ENCODE peak calls at places on chromosomes 1 and 21, in eight cellular contexts. V is HFF-Myc, J is fibroblast of mammary gland, Y is ovary, O is lower leg skin, R is natural killer cell, W is mesothelial cell of epicardium, T is A549. I is an unnamed sample.
A peak's percentile ranks its signal among the peaks of the same experiment; 100 is the strongest.

GRCh38 chr1:202810615-202811295 is at the start of gene PCAT6:
- DNase-seq in V (peak; percentile 61), O (peak; percentile 99), Y (peak; percentile 94), T (peak; percentile 95), R (peak; percentile 86), J (peak; percentile 89), W (peak; percentile 87), I (peak; percentile 95)

GRCh38 chr1:50368179-50369007 is 54.9 kb downstream of the DMRTA2 start:
- DNase-seq in W (no peak), V (no peak), O (no peak), R (peak; percentile 28), T (peak; percentile 32), Y (peak; percentile 32), J (peak; percentile 10), I (peak; percentile 43)

GRCh38 chr1:233607252-233608119 is 6.4 kb upstream of the KCNK1 start:
- DNase-seq in V (no peak), J (peak; percentile 50), T (no peak), O (no peak), W (no peak), R (no peak), Y (no peak), I (no peak)

GRCh38 chr1:17185485-17185860 is 19.5 kb upstream of the PADI1 start:
- DNase-seq in V (no peak), J (no peak), O (peak; percentile 60), R (no peak), W (no peak), Y (no peak), T (no peak), I (no peak)

GRCh38 chr21:42147386-42148020 is 71.4 kb upstream of the ABCG1 start:
- DNase-seq in W (no peak), J (no peak), T (no peak), R (peak; percentile 7), V (no peak), Y (no peak), O (peak; percentile 75), I (no peak)

GRCh38 chr1:61120998-61121397 is 38.6 kb downstream of the NFIA start:
- DNase-seq in R (no peak), T (no peak), W (no peak), Y (no peak), V (no peak), O (no peak), J (peak; percentile 85), I (no peak)

GRCh38 chr1:37498872-37499617 is 15.5 kb downstream of the MEAF6 start:
- DNase-seq in T (no peak), J (peak; percentile 81), W (no peak), O (peak; percentile 8), V (no peak), R (no peak), Y (no peak), I (peak; percentile 42)

GRCh38 chr1:53938136-53938830 is 7.2 kb downstream of the IFT25 start:
- DNase-seq in T (no peak), V (no peak), R (no peak), Y (no peak), O (no peak), W (no peak), J (peak; percentile 52), I (no peak)

GRCh38 chr1:213127074-213127473 is 76.0 kb downstream of the RPS6KC1 start:
- DNase-seq in T (no peak), V (no peak), Y (no peak), O (no peak), J (peak; percentile 63), R (no peak), W (no peak), I (no peak)

GRCh38 chr1:172394167-172394751 is 26.2 kb upstream of the C1orf105 start:
- DNase-seq in Y (no peak), T (no peak), R (peak; percentile 35), J (no peak), V (no peak), O (no peak), W (no peak), I (no peak)

GRCh38 chr1:209497729-209498128 is 85.8 kb upstream of the CAMK1G start:
- DNase-seq in W (no peak), R (no peak), Y (no peak), J (no peak), T (no peak), O (no peak), V (no peak), I (no peak)

GRCh38 chr1:223670458-223671159 is 5.1 kb upstream of the CAPN8 start:
- DNase-seq in W (no peak), Y (no peak), J (peak; percentile 50), T (peak; percentile 51), R (no peak), V (no peak), O (no peak), I (peak; percentile 37)

GRCh38 chr1:29809446-29810120 is 573.3 kb downstream of the PTPRU start:
- DNase-seq in T (no peak), O (peak; percentile 66), R (no peak), W (no peak), V (no peak), Y (no peak), J (no peak), I (no peak)

GRCh38 chr21:43864806-43865470 is at the start of gene AGPAT3:
- DNase-seq in W (no peak), Y (peak; percentile 56), V (no peak), O (no peak), R (no peak), T (no peak), J (no peak), I (peak; percentile 41)

GRCh38 chr1:15696956-15697521 is 12.9 kb downstream of the PLEKHM2 start:
- DNase-seq in R (no peak), W (no peak), V (no peak), O (no peak), J (no peak), Y (no peak), T (no peak), I (no peak)

GRCh38 chr1:212062832-212063438 is 27.4 kb downstream of the DTL start:
- DNase-seq in J (peak; percentile 64), V (no peak), Y (no peak), T (peak; percentile 41), O (no peak), R (no peak), W (no peak), I (no peak)

GRCh38 chr21:33540711-33541104 is 1.2 kb downstream of the GART start:
- DNase-seq in V (no peak), T (no peak), R (no peak), W (no peak), O (no peak), J (no peak), Y (no peak), I (no peak)

DNA sequence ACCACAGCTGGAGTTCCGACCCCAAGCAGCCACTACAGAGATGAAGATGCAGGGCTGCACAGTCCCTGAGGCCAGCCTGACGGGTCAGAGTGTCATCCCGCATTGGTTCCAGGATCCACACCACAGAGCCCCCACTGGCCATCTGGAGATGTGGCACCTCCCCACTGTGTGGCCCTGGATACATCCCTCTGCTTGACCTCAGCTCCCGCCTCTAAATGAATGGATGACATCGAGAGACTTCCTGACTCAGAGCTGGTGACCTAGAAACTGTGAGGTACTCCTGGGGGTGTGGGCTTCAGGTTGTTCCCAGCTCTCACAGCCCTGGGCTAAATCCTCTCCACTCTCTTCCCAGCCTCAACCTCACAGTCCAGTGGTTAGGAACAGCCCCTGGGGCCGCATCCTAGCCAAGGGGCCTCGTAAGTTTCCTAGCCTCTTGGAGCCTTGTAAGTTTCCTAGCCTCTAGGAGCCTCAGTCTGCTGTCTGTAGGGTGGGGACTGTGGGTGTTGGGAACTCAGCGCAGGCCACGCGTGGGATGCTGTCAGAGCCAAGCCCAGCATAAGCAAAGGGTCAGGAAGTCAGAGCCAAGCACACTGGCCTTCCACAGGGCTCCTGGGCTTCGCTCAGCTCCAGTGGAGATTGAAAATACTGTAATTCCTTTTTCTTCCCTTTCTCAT is 87.5 kb upstream of the RUNX3 start:
- DNase-seq in V (no peak), Y (no peak), O (no peak), R (no peak), J (peak; percentile 52), T (no peak), W (no peak), I (no peak)
- TF ChIP-seq CTCF in V (no peak), Y (no peak), O (no peak), R (no peak), J (no peak), T (no peak), W (no peak), I (no peak)

DNA sequence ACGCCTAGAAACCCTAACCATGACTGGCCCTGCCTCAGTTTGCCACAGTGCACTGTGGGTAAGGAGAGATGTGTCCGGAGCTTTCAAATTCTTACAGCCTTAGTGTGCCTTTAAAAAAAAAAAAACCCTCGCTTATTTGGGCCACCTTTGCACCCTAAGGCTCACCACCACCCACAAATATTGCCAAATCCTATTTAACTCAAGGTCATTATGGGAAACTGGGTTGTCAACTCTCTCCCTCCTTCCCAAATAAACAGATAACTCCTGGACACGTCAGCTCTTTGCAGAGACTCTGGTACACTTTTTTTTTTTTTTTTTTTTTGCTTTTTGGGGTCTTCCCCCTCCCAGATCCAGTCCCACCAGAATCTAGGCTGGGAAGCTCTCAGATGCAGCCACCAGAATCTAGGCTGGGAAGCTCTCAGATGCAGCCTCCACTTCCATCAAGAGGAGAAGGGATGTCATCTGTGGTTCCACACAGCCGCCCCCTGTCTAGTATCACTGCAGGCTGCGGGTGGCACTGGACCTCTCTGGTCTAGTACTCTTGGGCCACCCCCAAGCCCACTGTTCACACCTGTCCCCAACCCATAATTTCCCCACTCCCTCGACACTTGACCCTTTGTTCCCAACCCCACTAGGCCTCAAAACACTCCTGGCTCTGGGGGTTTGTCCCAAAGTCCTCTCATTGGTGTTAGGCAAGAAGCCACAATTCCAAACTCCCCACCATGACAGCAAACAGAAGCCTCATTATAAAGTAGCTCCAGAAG is 3.4 kb downstream of the DHRS3 start:
- DNase-seq in J (no peak), W (no peak), T (no peak), Y (no peak), V (no peak), O (no peak), R (no peak), I (no peak)
- TF ChIP-seq CTCF in J (no peak), W (no peak), T (no peak), Y (no peak), V (no peak), O (no peak), R (no peak), I (no peak)

DNA sequence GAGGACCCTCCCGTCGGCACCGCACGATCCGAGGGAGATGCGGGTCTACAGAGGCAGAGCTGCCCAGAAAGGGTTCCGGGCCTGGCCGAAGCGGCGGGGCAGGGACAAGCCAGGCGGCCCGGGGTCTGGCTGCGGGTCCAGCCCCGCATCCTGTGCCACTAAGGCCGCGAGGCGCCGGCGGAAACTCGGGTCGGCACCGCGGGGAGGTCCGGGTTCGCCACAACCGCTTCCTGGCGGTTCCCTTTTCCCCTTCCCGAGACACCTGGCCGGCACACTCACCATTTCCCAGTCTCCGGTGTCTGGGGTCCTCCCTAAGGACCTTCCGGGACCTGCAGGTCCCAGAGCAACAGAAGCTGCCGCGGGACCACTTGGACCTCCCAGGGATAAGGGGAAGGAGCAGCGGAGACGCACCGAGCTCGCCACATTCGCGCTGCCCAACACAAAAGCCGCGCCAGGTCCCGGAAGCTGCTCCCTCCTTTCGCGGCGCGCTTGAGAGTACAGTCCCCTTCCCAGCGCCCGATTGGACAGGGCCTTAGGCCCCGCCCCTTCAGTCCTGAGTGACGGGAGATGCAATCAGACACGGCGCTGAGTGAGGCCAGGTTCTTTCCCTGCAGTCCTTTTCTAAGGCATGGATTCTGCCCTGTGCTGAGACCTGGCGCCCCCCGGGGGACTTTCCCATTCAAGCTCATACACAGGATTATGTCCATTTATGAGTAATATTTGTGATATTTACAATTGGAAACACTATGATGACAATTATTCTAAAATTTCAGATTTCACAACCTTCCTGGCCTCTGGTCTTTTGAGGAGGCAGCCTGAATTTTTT is at the start of gene ZNF670:
- DNase-seq in R (peak; percentile 73), W (peak; percentile 86), V (peak; percentile 87), Y (peak; percentile 94), O (peak; percentile 99), T (peak; percentile 90), J (peak; percentile 93), I (peak; percentile 98)
- TF ChIP-seq CTCF in R (peak; percentile 40), W (no peak), V (no peak), Y (no peak), O (no peak), T (no peak), J (no peak), I (peak; percentile 44)

GRCh38 chr1:176949033-176949662 is 215.4 kb downstream of the ASTN1 start:
- DNase-seq in J (peak; percentile 52), T (peak; percentile 61), R (no peak), V (peak; percentile 47), W (peak; percentile 34), O (no peak), Y (no peak), I (peak; percentile 64)
- TF ChIP-seq CTCF in J (peak; percentile 54), T (peak; percentile 48), R (no peak), V (peak; percentile 87), W (peak; percentile 57), O (no peak), Y (no peak), I (peak; percentile 54)

I was measured in BE2C.